ENCODE peak calls at places on chromosome 2, in five cellular contexts. H, C, V, B and I are unnamed samples. For H3K27me3, the result is how much of the 10 kb centered on the place peaks cover.

GRCh38 chr2:62719757-62720156 is 14.2 kb downstream of the EHBP1 start:
- DNase-seq in V (no peak), H (no peak), B (no peak), C (no peak), I (no peak)

GRCh38 chr2:12819098-12819465 is 102.3 kb downstream of the TRIB2 start:
- DNase-seq in H (no peak), B (no peak), C (peak), V (no peak), I (peak)

GRCh38 chr2:97712693-97713295 is 582 bp upstream of the ZAP70 start:
- DNase-seq in V (no peak), H (no peak), C (no peak), B (no peak), I (no peak)

GRCh38 chr2:197378494-197378972 is 56.3 kb downstream of the SF3B1 start:
- DNase-seq in B (peak), H (peak), C (peak), V (peak), I (no peak)

GRCh38 chr2:201482543-201482942 is 31.0 kb downstream of the STRADB start:
- DNase-seq in C (no peak), V (no peak), B (no peak), H (no peak), I (no peak)

GRCh38 chr2:50606860-50607259 is 425.1 kb downstream of the NRXN1 start:
- DNase-seq in C (no peak), B (no peak), V (no peak), H (no peak), I (no peak)

GRCh38 chr2:30417253-30417652 is 29.8 kb upstream of the LCLAT1 start:
- DNase-seq in B (no peak), H (peak), C (no peak), V (no peak), I (no peak)

GRCh38 chr2:58620127-58620526 is 379.0 kb upstream of the FANCL start:
- DNase-seq in C (peak), B (no peak), V (no peak), H (no peak), I (no peak)

GRCh38 chr2:88765154-88765948 is 73.9 kb downstream of the RPIA start:
- DNase-seq in B (no peak), C (peak), H (peak), V (no peak), I (no peak)

GRCh38 chr2:217086038-217086522 is 226.2 kb upstream of the TNP1 start:
- DNase-seq in C (no peak), H (no peak), B (no peak), V (no peak), I (no peak)

GRCh38 chr2:221385716-221386115 is 186.4 kb downstream of the EPHA4 start:
- DNase-seq in C (no peak), V (no peak), B (no peak), H (no peak), I (no peak)

GRCh38 chr2:66790651-66791181 is 355.8 kb downstream of the MEIS1 start:
- DNase-seq in V (no peak), B (no peak), H (no peak), C (no peak), I (no peak)

GRCh38 chr2:31419386-31419785 is 4.8 kb upstream of the XDH start:
- DNase-seq in B (no peak), H (no peak), C (no peak), V (no peak), I (no peak)

GRCh38 chr2:62505109-62505508 is 886 bp downstream of the TMEM17 start:
- DNase-seq in V (no peak), C (peak), B (peak), H (no peak), I (no peak)

GRCh38 chr2:10083692-10084566 is 3.7 kb upstream of the CYS1 start:
- DNase-seq in H (no peak), V (no peak), B (no peak), C (no peak), I (no peak)

GRCh38 chr2:227030789-227031188 is 133.2 kb downstream of the COL4A4 start:
- DNase-seq in H (no peak), B (no peak), V (no peak), C (no peak), I (no peak)

GRCh38 chr2:157899125-157899839 is 23.2 kb upstream of the ACVR1 start:
- DNase-seq in C (no peak), H (no peak), V (no peak), B (peak), I (no peak)

GRCh38 chr2:10057231-10058107 is 14.1 kb downstream of the KLF11 start:
- DNase-seq in C (peak), H (peak), B (peak), V (no peak), I (peak)

GRCh38 chr2:111662771-111663470 is 221.1 kb downstream of the ANAPC1 start:
- DNase-seq in C (no peak), H (no peak), V (no peak), B (no peak), I (no peak)

GRCh38 chr2:239289545-239289944 is 111.3 kb downstream of the HDAC4 start:
- DNase-seq in V (no peak), B (no peak), C (no peak), H (no peak), I (no peak)

GRCh38 chr2:121633463-121633862 is 15.8 kb downstream of the CLASP1 start:
- DNase-seq in B (no peak), C (no peak), H (no peak), V (no peak), I (no peak)

GRCh38 chr2:172242968-172243367 is 140.3 kb upstream of the DLX2 start:
- DNase-seq in V (no peak), B (no peak), H (no peak), C (peak), I (no peak)

GRCh38 chr2:112946086-112946485 is 31.7 kb upstream of the IL36G start:
- DNase-seq in H (no peak), C (no peak), B (no peak), V (no peak), I (no peak)

GRCh38 chr2:131151398-131151797 is 46.3 kb downstream of the PLEKHB2 start:
- DNase-seq in B (no peak), V (no peak), H (no peak), C (no peak), I (no peak)

GRCh38 chr2:164496421-164496820 is 124.9 kb downstream of the GRB14 start:
- DNase-seq in V (no peak), C (no peak), B (no peak), H (no peak), I (no peak)

DNA sequence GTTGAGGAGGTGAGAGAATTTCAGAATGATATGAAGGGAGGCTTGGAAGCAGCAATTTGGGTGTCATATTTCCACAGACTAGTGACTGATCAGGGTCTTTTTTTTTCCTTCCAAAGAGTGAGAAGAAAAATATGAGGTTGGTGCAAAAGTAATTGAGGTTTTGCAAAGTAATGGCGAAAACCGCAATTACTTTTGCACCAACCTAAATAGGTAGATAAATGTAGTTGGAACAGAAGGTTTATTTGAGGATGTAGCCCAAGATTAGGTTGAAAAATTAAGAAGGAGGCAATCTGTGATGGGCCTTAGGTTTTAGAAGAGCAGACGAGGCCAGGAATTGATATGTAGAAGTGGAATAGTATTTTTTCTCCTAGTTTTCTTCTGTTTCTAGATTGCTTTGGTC is 7.8 kb upstream of the LTBP1 start:
- DNase-seq in H (no peak), C (no peak), V (no peak), B (no peak), I (no peak)
- H3K4me3 ChIP-seq in H (no peak), C (no peak), V (no peak), B (no peak), I (no peak)

GRCh38 chr2:209395232-209395631 is 28.6 kb upstream of the MAP2 start:
- DNase-seq in B (no peak), C (no peak), H (no peak), V (no peak), I (no peak)
- H3K27me3 ChIP-seq in B (under half), C (under half), H (under half), V (under half), I (under half)

DNA sequence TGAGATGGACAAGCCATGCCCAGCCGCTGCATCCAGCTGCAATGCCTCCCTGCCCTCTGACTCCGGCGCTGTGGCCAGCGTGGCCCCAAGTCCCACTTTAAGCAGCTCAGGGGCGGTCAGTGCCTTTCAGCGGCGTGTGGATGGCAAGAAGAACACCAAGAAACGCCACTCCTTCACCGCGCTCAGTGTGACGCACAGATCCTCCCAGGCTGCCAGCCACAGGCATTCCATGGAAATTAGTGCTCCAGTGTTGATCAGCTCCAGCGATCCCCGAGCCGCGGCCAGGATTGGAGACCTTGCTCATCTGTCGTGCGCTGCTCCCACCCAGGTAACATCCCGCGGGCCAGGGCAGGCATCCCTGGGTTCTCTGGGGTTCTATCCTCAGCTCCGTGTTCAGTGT is 215.2 kb downstream of the SEPTIN10 start:
- DNase-seq in B (no peak), C (no peak), V (no peak), H (no peak), I (no peak)
- H3K4me2 ChIP-seq in B (no peak), C (no peak), V (no peak), H (no peak), I (no peak)

DNA sequence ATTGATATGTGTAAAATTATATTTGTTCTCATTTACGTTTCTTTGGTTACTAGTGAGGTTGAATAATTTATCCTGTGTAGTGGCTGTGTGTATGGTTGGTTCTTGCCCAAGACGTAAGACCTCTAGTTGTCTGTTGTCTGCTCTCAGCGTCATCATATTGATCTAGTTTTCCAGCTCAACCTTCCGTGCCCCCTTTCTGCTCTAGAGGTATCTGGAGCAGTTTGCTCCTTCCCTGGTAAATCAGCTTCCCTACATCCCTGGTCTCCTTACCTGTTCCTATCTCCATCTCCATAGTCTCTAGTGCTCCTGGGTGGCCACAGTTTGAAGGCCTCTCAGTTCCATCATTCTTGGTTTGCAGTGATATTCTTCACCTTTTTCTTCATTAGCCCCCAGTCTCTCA is 1.2 kb downstream of the SMYD5 start:
- DNase-seq in C (no peak), V (no peak), B (no peak), H (no peak), I (no peak)
- H3K4me3 ChIP-seq in C (peak), V (peak), B (peak), H (peak), I (peak)

DNA sequence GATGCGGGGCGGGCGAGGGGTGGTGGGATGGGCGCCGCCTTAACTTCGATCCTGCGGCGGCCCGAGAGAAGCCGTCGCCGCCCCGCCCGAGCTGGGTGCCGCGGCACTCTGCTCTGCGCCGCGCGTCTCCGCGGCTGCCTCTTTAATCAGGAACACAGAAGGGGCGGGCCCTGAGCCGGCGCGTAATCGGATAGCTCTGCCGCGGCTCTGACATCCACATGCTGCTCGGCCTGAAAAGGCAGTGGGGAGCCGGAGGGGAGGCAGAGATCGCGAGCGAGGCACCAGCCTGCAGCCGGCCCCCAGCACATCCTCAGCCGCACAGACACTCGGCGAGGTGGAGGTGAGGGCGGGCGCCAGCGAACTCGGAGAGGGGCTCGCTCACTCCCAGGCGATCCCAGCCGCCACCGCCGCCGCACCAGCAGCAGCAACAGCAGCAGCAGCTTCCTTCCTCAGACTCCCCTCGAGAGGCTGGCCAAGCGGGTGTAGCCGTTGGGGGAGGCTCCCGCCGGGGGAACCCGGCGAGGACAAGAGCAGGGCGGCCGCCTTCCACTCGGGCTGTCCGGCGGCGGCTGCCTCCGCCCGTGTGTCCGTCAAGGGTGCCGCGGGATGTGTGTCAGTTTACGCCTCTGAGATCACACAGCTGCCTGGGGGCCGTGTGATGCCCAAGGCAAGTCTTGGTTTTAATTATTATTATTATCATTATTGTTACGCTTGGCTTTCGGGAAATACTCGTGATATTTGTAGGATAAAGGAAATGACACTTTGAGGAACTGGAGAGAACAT is at the start of gene NRP2:
- DNase-seq in C (peak), B (peak), V (peak), H (peak), I (no peak)
- H3K27me3 ChIP-seq in C (under half), B (under half), V (under half), H (half or more), I (under half)

GRCh38 chr2:231293163-231293562 is 94.7 kb downstream of the ARMC9 start:
- DNase-seq in V (no peak), C (no peak), B (no peak), H (no peak), I (no peak)
- H3K4me2 ChIP-seq in V (no peak), C (no peak), B (no peak), H (no peak), I (no peak)

GRCh38 chr2:64591188-64591587 is 62.5 kb downstream of the SERTAD2 start:
- DNase-seq in C (no peak), B (no peak), H (no peak), V (no peak), I (no peak)
- H3K4me3 ChIP-seq in C (no peak), B (no peak), H (no peak), V (no peak), I (no peak)

DNA sequence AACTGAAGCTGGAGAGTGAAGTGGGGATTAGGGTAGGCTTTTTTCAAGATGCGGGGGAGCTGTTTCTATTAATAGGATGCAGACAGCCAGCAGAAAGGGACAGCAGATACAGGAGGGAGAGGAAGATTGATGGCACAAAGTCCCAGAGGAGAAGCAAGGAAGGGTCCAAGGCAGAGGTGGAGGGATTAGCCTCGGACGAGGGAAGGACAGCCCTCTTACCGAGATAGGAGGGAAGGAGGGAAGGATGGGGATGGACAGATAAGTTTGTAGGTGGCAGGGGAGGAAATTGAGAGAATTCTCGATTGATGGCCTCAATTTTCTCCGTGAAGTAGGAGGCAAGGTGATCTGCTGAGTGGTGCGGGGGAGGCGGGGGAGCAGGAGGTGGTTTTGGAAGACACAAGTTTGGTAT is 317.4 kb downstream of the AGPS start:
- DNase-seq in V (no peak), C (no peak), B (peak), H (no peak), I (no peak)
- H3K27me3 ChIP-seq in V (under half), C (under half), B (under half), H (under half), I (under half)